ENCODE peak calls at places on chromosomes 6 and 20, in eight cellular contexts. J, Q, O, H, Y, F, B and K are unnamed samples.

GRCh38 chr6:169867751-169868191 is 116.3 kb downstream of the ERMARD start:
- DNase-seq in J (no peak), Q (no peak), O (no peak), H (no peak), Y (no peak), F (peak; percentile 66), B (no peak), K (no peak)

GRCh38 chr6:30325150-30325872 is 1.4 kb upstream of the TRIM39 start:
- DNase-seq in J (peak; percentile 79), Q (no peak), O (no peak), H (no peak), Y (peak; percentile 56), F (no peak), B (peak; percentile 37), K (peak; percentile 26)

GRCh38 chr6:132961122-132961521 is 146.8 kb downstream of the RPS12 start:
- DNase-seq in J (no peak), Q (no peak), O (no peak), H (no peak), Y (peak; percentile 30), F (no peak), B (peak; percentile 81), K (no peak)

GRCh38 chr20:51481311-51481997 is 61.1 kb downstream of the NFATC2 start:
- DNase-seq in J (peak; percentile 33), Q (no peak), O (no peak), H (no peak), Y (no peak), F (no peak), B (no peak), K (no peak)

GRCh38 chr20:25032065-25032477 is 25.9 kb downstream of the ACSS1 start:
- DNase-seq in J (no peak), Q (no peak), O (no peak), H (no peak), Y (no peak), F (no peak), B (no peak), K (no peak)

GRCh38 chr6:136963259-136963658 is 41.2 kb downstream of the SLC35D3 start:
- DNase-seq in J (no peak), Q (no peak), O (no peak), H (no peak), Y (no peak), F (no peak), B (no peak), K (no peak)

GRCh38 chr6:87660226-87660886 is 41.7 kb downstream of the AKIRIN2 start:
- DNase-seq in J (no peak), Q (no peak), O (no peak), H (no peak), Y (peak; percentile 80), F (no peak), B (peak; percentile 71), K (no peak)

GRCh38 chr6:13605634-13606033 is 9.5 kb upstream of the NOL7 start:
- DNase-seq in J (no peak), Q (no peak), O (no peak), H (no peak), Y (no peak), F (no peak), B (no peak), K (no peak)

GRCh38 chr20:371755-372542 is 8.6 kb upstream of the TRIB3 start:
- DNase-seq in J (no peak), Q (peak; percentile 76), O (no peak), H (peak; percentile 56), Y (peak; percentile 69), F (peak; percentile 83), B (peak; percentile 54), K (no peak)

GRCh38 chr6:64280569-64280968 is 645.0 kb downstream of the PHF3 start:
- DNase-seq in J (no peak), Q (no peak), O (no peak), H (no peak), Y (no peak), F (no peak), B (no peak), K (peak; percentile 1)

GRCh38 chr6:50862172-50862571 is 43.5 kb downstream of the TFAP2B start:
- DNase-seq in J (no peak), Q (no peak), O (no peak), H (no peak), Y (no peak), F (no peak), B (no peak), K (no peak)

GRCh38 chr20:63546256-63546655 is 1.3 kb downstream of the SRMS start:
- DNase-seq in J (no peak), Q (no peak), O (no peak), H (no peak), Y (no peak), F (no peak), B (no peak), K (no peak)

GRCh38 chr6:158799051-158799792 is 19.9 kb downstream of the EZR start:
- DNase-seq in J (no peak), Q (peak; percentile 29), O (no peak), H (no peak), Y (peak; percentile 23), F (no peak), B (peak; percentile 64), K (peak; percentile 94)

GRCh38 chr6:41917528-41917927 is 3.4 kb downstream of the MED20 start:
- DNase-seq in J (no peak), Q (no peak), O (no peak), H (peak; percentile 89), Y (peak; percentile 93), F (no peak), B (peak; percentile 94), K (no peak)

GRCh38 chr6:146664871-146665270 is 66.1 kb downstream of the ADGB start:
- DNase-seq in J (no peak), Q (no peak), O (no peak), H (no peak), Y (no peak), F (no peak), B (no peak), K (no peak)

GRCh38 chr20:54132612-54133433 is 41.0 kb downstream of the CYP24A1 start:
- DNase-seq in J (no peak), Q (no peak), O (no peak), H (peak; percentile 98), Y (peak; percentile 98), F (no peak), B (peak; percentile 99), K (no peak)

GRCh38 chr20:38044685-38045084 is 11.1 kb downstream of the RPRD1B start:
- DNase-seq in J (no peak), Q (no peak), O (no peak), H (no peak), Y (no peak), F (no peak), B (no peak), K (no peak)

GRCh38 chr20:6164421-6165341 is 41.9 kb upstream of the FERMT1 start:
- DNase-seq in J (no peak), Q (peak; percentile 28), O (no peak), H (no peak), Y (no peak), F (no peak), B (peak; percentile 12), K (no peak)

GRCh38 chr6:15626878-15627683 is 35.7 kb downstream of the DTNBP1 start:
- DNase-seq in J (no peak), Q (no peak), O (no peak), H (no peak), Y (no peak), F (no peak), B (no peak), K (no peak)

GRCh38 chr20:11935212-11935611 is 17.5 kb downstream of the BTBD3 start:
- DNase-seq in J (no peak), Q (no peak), O (no peak), H (no peak), Y (no peak), F (no peak), B (no peak), K (no peak)

GRCh38 chr20:36677422-36677771 is 31.4 kb upstream of the SLA2 start:
- DNase-seq in J (no peak), Q (no peak), O (no peak), H (no peak), Y (no peak), F (no peak), B (no peak), K (no peak)

GRCh38 chr6:109686566-109686965 is 4.4 kb downstream of the AK9 start:
- DNase-seq in J (no peak), Q (no peak), O (peak; percentile 8), H (no peak), Y (no peak), F (no peak), B (no peak), K (no peak)

GRCh38 chr6:124955108-124955851 is 7.0 kb upstream of the RNF217 start:
- DNase-seq in J (no peak), Q (no peak), O (no peak), H (no peak), Y (no peak), F (no peak), B (no peak), K (no peak)

GRCh38 chr20:1266167-1266973 is at the start of gene SNPH:
- DNase-seq in J (peak; percentile 69), Q (peak; percentile 65), O (peak; percentile 44), H (no peak), Y (peak; percentile 53), F (peak; percentile 86), B (peak; percentile 68), K (no peak)

GRCh38 chr20:10961651-10962288 is 288.0 kb upstream of the JAG1 start:
- DNase-seq in J (no peak), Q (no peak), O (no peak), H (no peak), Y (no peak), F (no peak), B (no peak), K (no peak)

GRCh38 chr6:49497308-49497707 is 2.4 kb upstream of the GLYATL3 start:
- DNase-seq in J (no peak), Q (no peak), O (no peak), H (no peak), Y (no peak), F (no peak), B (no peak), K (no peak)

GRCh38 chr6:137389150-137389664 is 105.0 kb downstream of the OLIG3 start:
- DNase-seq in J (peak; percentile 77), Q (no peak), O (no peak), H (no peak), Y (no peak), F (no peak), B (no peak), K (no peak)

GRCh38 chr6:84284428-84285033 is 57.1 kb upstream of the CEP162 start:
- DNase-seq in J (no peak), Q (no peak), O (no peak), H (peak; percentile 4), Y (peak; percentile 2), F (no peak), B (no peak), K (no peak)

GRCh38 chr20:58715709-58716475 is 23.3 kb downstream of the NPEPL1 start:
- DNase-seq in J (no peak), Q (no peak), O (no peak), H (no peak), Y (no peak), F (peak; percentile 67), B (no peak), K (no peak)

GRCh38 chr6:157724138-157724537 is 98.9 kb upstream of the SNX9 start:
- DNase-seq in J (no peak), Q (no peak), O (no peak), H (no peak), Y (no peak), F (no peak), B (peak; percentile 8), K (no peak)